ENCODE peak calls at places on chromosomes 2 and 18, in eight cellular contexts. Z, G, X, W, B, O, F and Q are unnamed samples.

GRCh38 chr2:51120754-51121280 is 88.9 kb upstream of the NRXN1 start:
- DNase-seq in Z (no peak), G (no peak), X (no peak), W (no peak), B (no peak), O (no peak), F (no peak), Q (no peak)

GRCh38 chr2:53397085-53397484 is 370.5 kb upstream of the CHAC2 start:
- DNase-seq in Z (no peak), G (no peak), X (no peak), W (no peak), B (no peak), O (no peak), F (no peak), Q (no peak)

GRCh38 chr2:45177870-45178269 is 168.6 kb upstream of the SIX2 start:
- DNase-seq in Z (no peak), G (no peak), X (no peak), W (no peak), B (no peak), O (no peak), F (no peak), Q (no peak)

GRCh38 chr2:161128885-161129284 is 31.3 kb upstream of the TANK start:
- DNase-seq in Z (no peak), G (no peak), X (no peak), W (no peak), B (no peak), O (no peak), F (no peak), Q (no peak)

GRCh38 chr2:70566464-70566863 is 12.8 kb upstream of the TGFA start:
- DNase-seq in Z (no peak), G (no peak), X (no peak), W (no peak), B (no peak), O (no peak), F (no peak), Q (no peak)

GRCh38 chr2:119760237-119760807 is 600 bp downstream of the PTPN4 start:
- DNase-seq in Z (peak; percentile 62), G (no peak), X (peak; percentile 75), W (no peak), B (peak; percentile 46), O (no peak), F (peak; percentile 48), Q (no peak)

GRCh38 chr2:55338268-55338667 is 69.2 kb upstream of the MTIF2 start:
- DNase-seq in Z (no peak), G (no peak), X (no peak), W (no peak), B (no peak), O (no peak), F (no peak), Q (no peak)

GRCh38 chr2:234571620-234572407 is 74.9 kb upstream of the ARL4C start:
- DNase-seq in Z (no peak), G (no peak), X (no peak), W (no peak), B (no peak), O (no peak), F (no peak), Q (no peak)

GRCh38 chr18:75478996-75479870 is 51.7 kb upstream of the SMIM21 start:
- DNase-seq in Z (no peak), G (no peak), X (no peak), W (no peak), B (no peak), O (no peak), F (peak; percentile 33), Q (no peak)

GRCh38 chr2:19575618-19576017 is 217.2 kb upstream of the OSR1 start:
- DNase-seq in Z (no peak), G (no peak), X (no peak), W (no peak), B (no peak), O (no peak), F (no peak), Q (no peak)

GRCh38 chr18:80112623-80113248 is 3.7 kb downstream of the ADNP2 start:
- DNase-seq in Z (peak; percentile 36), G (no peak), X (no peak), W (no peak), B (no peak), O (no peak), F (no peak), Q (no peak)

GRCh38 chr2:98910349-98911125 is 25.5 kb downstream of the CRACDL start:
- DNase-seq in Z (no peak), G (no peak), X (peak; percentile 48), W (peak; percentile 29), B (no peak), O (no peak), F (no peak), Q (no peak)

GRCh38 chr2:98912221-98912851 is 23.7 kb downstream of the CRACDL start:
- DNase-seq in Z (peak; percentile 79), G (no peak), X (peak; percentile 65), W (peak; percentile 66), B (peak; percentile 69), O (no peak), F (peak; percentile 83), Q (no peak)

GRCh38 chr2:98909381-98910211 is 26.4 kb downstream of the CRACDL start:
- DNase-seq in Z (no peak), G (no peak), X (no peak), W (peak; percentile 70), B (no peak), O (peak; percentile 69), F (peak; percentile 97), Q (no peak)

GRCh38 chr2:98911376-98912154 is 24.5 kb downstream of the CRACDL start:
- DNase-seq in Z (peak; percentile 7), G (no peak), X (peak; percentile 60), W (peak; percentile 63), B (no peak), O (no peak), F (no peak), Q (no peak)

DNA sequence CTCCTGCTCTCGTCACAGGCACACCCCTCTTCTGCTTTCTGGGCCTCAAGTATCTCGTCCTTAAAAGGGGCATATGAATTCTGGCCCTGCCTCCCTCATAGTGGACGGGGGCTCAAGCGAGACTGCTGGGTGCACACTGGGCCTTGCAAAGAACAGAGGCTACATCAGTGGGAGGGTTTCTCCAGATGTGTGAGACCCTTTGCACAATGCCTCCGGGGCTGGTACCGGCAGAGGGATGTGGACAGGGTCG is 25.0 kb downstream of the CRACDL start:
- DNase-seq in Z (no peak), G (no peak), X (no peak), W (no peak), B (no peak), O (no peak), F (no peak), Q (no peak)
- H3K4me1 ChIP-seq in Z (peaks cover 7% of the 10 kb centered on the region), G (no peaks in the 10 kb centered on the region), X (peaks cover 4% of the 10 kb centered on the region), W (peaks cover 23% of the 10 kb centered on the region), B (no peaks in the 10 kb centered on the region), O (peaks cover 20% of the 10 kb centered on the region), F (peaks cover 65% of the 10 kb centered on the region), Q (peaks cover 40% of the 10 kb centered on the region)

DNA sequence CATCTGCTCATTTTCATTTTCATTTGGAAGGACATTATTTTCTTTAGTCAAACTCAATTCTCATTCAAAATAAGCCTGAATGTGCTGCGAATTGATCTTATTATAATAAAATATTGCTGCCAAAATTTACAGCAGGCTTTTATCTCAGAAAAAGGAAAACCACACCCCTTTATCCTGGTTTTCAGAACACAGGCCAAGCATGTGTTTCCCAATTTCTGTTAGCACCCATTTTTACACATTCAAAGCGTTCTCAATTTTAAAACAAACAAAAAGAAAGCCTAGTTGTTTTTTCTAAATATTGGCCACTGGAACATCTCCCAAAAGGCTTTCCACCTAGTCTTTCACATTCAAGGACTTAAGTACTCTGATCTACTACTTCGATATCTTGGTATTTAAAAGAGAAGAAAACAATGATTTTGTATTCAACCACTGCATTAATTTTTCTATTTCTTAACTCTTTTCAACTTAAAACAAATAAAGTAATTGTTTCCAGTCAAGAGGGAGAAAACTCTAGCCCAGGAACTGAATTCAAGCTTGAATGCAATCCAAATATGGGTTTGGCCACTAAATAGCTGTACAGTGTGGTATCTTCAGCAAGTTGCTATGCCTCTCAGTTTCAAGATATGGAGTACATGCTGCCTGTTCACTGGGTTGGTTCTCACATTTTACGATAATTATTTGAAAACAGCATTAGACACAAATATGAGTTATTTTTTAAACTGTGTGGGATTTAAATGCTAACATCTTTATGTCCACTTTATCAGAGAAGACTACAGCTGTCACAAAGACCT is 52.5 kb downstream of the CDH2 start:
- DNase-seq in Z (no peak), G (no peak), X (no peak), W (no peak), B (no peak), O (no peak), F (no peak), Q (no peak)
- H3K4me3 ChIP-seq in Z (no peak overlapping the region), G (no peak overlapping the region), X (no peak overlapping the region), W (no peak overlapping the region), B (peak overlapping the region; percentile 7), O (no peak overlapping the region), F (no peak overlapping the region), Q (no peak overlapping the region)

GRCh38 chr2:6864938-6865345 is 765 bp downstream of the CMPK2 start:
- DNase-seq in Z (peak; percentile 15), G (no peak), X (peak; percentile 68), W (peak; percentile 91), B (peak; percentile 46), O (peak; percentile 72), F (peak; percentile 25), Q (no peak)
- H3K4me1 ChIP-seq in Z (peaks cover 9% of the 10 kb centered on the region), G (no peaks in the 10 kb centered on the region), X (peaks cover 13% of the 10 kb centered on the region), W (peaks cover 36% of the 10 kb centered on the region), B (peaks cover 5% of the 10 kb centered on the region), O (peaks cover 8% of the 10 kb centered on the region), F (peaks cover 22% of the 10 kb centered on the region), Q (peaks cover 5% of the 10 kb centered on the region)

GRCh38 chr2:236977999-236978398 is 107.7 kb upstream of the COPS8 start:
- DNase-seq in Z (no peak), G (no peak), X (no peak), W (peak; percentile 61), B (no peak), O (no peak), F (no peak), Q (no peak)

GRCh38 chr2:236974752-236975151 is 110.9 kb upstream of the COPS8 start:
- DNase-seq in Z (no peak), G (no peak), X (no peak), W (peak; percentile 34), B (no peak), O (no peak), F (no peak), Q (no peak)

GRCh38 chr2:236976271-236977120 is 109.2 kb upstream of the COPS8 start:
- DNase-seq in Z (no peak), G (no peak), X (no peak), W (no peak), B (no peak), O (no peak), F (no peak), Q (no peak)

GRCh38 chr2:236979664-236980063 is 106.0 kb upstream of the COPS8 start:
- DNase-seq in Z (no peak), G (no peak), X (no peak), W (no peak), B (no peak), O (no peak), F (no peak), Q (no peak)

DNA sequence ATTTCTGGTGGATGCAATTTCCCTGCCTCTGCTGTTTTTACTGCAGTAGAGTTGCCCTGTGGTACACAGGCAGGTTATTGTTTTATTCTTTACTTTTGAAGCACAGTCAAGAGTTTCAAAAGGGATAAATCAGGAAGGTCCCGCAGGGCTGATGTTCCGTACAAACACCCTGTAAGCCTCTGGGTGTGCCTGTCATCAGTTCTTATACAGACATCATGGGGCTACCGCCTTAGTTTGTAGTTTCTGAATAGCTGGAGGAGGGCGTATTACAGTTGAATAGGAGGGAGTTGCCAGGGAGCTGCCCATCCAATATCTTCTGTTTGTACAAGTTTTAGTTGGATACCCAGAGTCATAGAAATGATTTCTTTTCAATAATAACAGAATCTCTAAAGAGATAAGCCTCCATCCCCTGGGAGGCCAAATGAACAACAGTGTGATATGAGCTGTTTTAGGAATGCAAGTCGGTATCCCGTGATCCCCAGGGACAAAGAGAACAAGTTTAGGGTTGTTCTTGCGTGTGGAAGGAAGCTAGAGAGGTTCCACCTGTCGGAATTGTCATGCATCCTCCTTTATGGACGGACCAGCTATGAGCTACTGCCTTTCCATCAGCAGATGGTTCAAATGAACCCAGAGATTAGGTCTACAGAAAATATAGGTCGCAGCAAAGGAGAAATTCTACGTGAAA is 108.3 kb upstream of the COPS8 start:
- DNase-seq in Z (no peak), G (no peak), X (no peak), W (no peak), B (no peak), O (no peak), F (no peak), Q (no peak)
- H3K4me3 ChIP-seq in Z (no peak overlapping the region), G (no peak overlapping the region), X (no peak overlapping the region), W (no peak overlapping the region), B (no peak overlapping the region), O (no peak overlapping the region), F (no peak overlapping the region), Q (no peak overlapping the region)